ENCODE peak calls at places on chromosomes 2 and 18, in four cellular contexts. W, T, U and S are unnamed samples.

GRCh38 chr2:163736433-163737168 is 793 bp upstream of the FIGN start:
- DNase-seq in W (no peak), T (peak), U (peak), S (peak)

GRCh38 chr18:44543387-44543786 is 137.3 kb upstream of the SETBP1 start:
- DNase-seq in W (no peak), T (no peak), U (no peak), S (no peak)

GRCh38 chr2:26687328-26687727 is 5.2 kb upstream of the KCNK3 start:
- DNase-seq in W (no peak), T (no peak), U (no peak), S (no peak)

GRCh38 chr2:103172821-103173220 is 411.0 kb downstream of the TMEM182 start:
- DNase-seq in W (no peak), T (no peak), U (no peak), S (no peak)

GRCh38 chr2:219570924-219571310 is 422 bp downstream of the OBSL1 start:
- DNase-seq in W (no peak), T (no peak), U (peak), S (no peak)

GRCh38 chr18:6406075-6406909 is 8.4 kb downstream of the L3MBTL4 start:
- DNase-seq in W (no peak), T (no peak), U (peak), S (no peak)

GRCh38 chr2:40240067-40240466 is 211.8 kb downstream of the SLC8A1 start:
- DNase-seq in W (no peak), T (no peak), U (peak), S (no peak)

GRCh38 chr2:43311276-43311675 is 84.9 kb upstream of the ZFP36L2 start:
- DNase-seq in W (no peak), T (no peak), U (peak), S (no peak)

GRCh38 chr2:236526459-236527197 is 43.0 kb upstream of the ACKR3 start:
- DNase-seq in W (no peak), T (no peak), U (no peak), S (no peak)

GRCh38 chr2:55120634-55121359 is 70.5 kb upstream of the RTN4 start:
- DNase-seq in W (no peak), T (peak), U (peak), S (peak)

GRCh38 chr18:26088482-26088881 is 1.9 kb downstream of the SS18 start:
- DNase-seq in W (no peak), T (no peak), U (peak), S (no peak)

GRCh38 chr2:145064476-145064875 is 544.6 kb upstream of the ZEB2 start:
- DNase-seq in W (no peak), T (no peak), U (peak), S (no peak)

GRCh38 chr2:11829947-11830707 is 83.7 kb downstream of the LPIN1 start:
- DNase-seq in W (peak), T (peak), U (peak), S (peak)

GRCh38 chr2:17442334-17442733 is 75.9 kb downstream of the RAD51AP2 start:
- DNase-seq in W (no peak), T (no peak), U (no peak), S (no peak)

GRCh38 chr2:48016620-48017019 is 110.3 kb upstream of the FBXO11 start:
- DNase-seq in W (no peak), T (no peak), U (no peak), S (no peak)

GRCh38 chr18:27184115-27185024 is 738 bp downstream of the CHST9 start:
- DNase-seq in W (no peak), T (peak), U (no peak), S (no peak)

GRCh38 chr2:149994057-149994728 is 406.6 kb upstream of the MMADHC start:
- DNase-seq in W (peak), T (no peak), U (peak), S (no peak)

GRCh38 chr18:52465391-52465790 is 125.4 kb downstream of the DCC start:
- DNase-seq in W (no peak), T (no peak), U (no peak), S (peak)

GRCh38 chr2:9757430-9758287 is 85.6 kb upstream of the TAF1B start:
- DNase-seq in W (no peak), T (no peak), U (peak), S (no peak)

GRCh38 chr18:52694804-52695203 is 354.8 kb downstream of the DCC start:
- DNase-seq in W (no peak), T (no peak), U (peak), S (peak)

GRCh38 chr2:17894005-17894404 is 15.5 kb downstream of the KCNS3 start:
- DNase-seq in W (no peak), T (no peak), U (no peak), S (no peak)

GRCh38 chr2:23009545-23010149 is 375.3 kb upstream of the KLHL29 start:
- DNase-seq in W (no peak), T (no peak), U (peak), S (no peak)

GRCh38 chr2:221874444-221874843 is 302.3 kb upstream of the EPHA4 start:
- DNase-seq in W (no peak), T (no peak), U (no peak), S (no peak)

GRCh38 chr2:128291161-128291843 is 27.4 kb downstream of the HS6ST1 start:
- DNase-seq in W (no peak), T (peak), U (no peak), S (no peak)

GRCh38 chr2:106990307-106990706 is 104.3 kb upstream of the ST6GAL2 start:
- DNase-seq in W (no peak), T (no peak), U (peak), S (no peak)

GRCh38 chr18:76223403-76223802 is 271.6 kb downstream of the ZNF516 start:
- DNase-seq in W (no peak), T (no peak), U (no peak), S (no peak)

GRCh38 chr2:170122883-170123547 is 54.9 kb upstream of the MYO3B start:
- DNase-seq in W (no peak), T (no peak), U (no peak), S (no peak)

GRCh38 chr2:231138699-231139098 is 13.9 kb upstream of the HTR2B start:
- DNase-seq in W (no peak), T (no peak), U (no peak), S (no peak)

GRCh38 chr2:14516844-14517243 is 115.7 kb upstream of the LRATD1 start:
- DNase-seq in W (no peak), T (no peak), U (no peak), S (no peak)

GRCh38 chr18:75524852-75525251 is 97.3 kb upstream of the SMIM21 start:
- DNase-seq in W (no peak), T (peak), U (no peak), S (no peak)

GRCh38 chr18:35197286-35197685 is 43.5 kb upstream of the ZNF397 start:
- DNase-seq in W (no peak), T (no peak), U (peak), S (no peak)

GRCh38 chr2:219501441-219501840 is 2.8 kb downstream of the GMPPA start:
- DNase-seq in W (no peak), T (no peak), U (no peak), S (no peak)

GRCh38 chr2:62181836-62182235 is 14.1 kb upstream of the B3GNT2 start:
- DNase-seq in W (no peak), T (no peak), U (no peak), S (no peak)

GRCh38 chr2:224405412-224405811 is 3.5 kb upstream of the FAM124B start:
- DNase-seq in W (no peak), T (no peak), U (no peak), S (no peak)

GRCh38 chr2:70639841-70640448 is 86.3 kb upstream of the TGFA start:
- DNase-seq in W (no peak), T (no peak), U (no peak), S (no peak)

GRCh38 chr2:176161817-176162626 is 4.9 kb downstream of the HOXD3 start:
- DNase-seq in W (no peak), T (no peak), U (peak), S (no peak)
- TF ChIP-seq CTCF in W (no peak), T (no peak), U (no peak), S (no peak)

DNA sequence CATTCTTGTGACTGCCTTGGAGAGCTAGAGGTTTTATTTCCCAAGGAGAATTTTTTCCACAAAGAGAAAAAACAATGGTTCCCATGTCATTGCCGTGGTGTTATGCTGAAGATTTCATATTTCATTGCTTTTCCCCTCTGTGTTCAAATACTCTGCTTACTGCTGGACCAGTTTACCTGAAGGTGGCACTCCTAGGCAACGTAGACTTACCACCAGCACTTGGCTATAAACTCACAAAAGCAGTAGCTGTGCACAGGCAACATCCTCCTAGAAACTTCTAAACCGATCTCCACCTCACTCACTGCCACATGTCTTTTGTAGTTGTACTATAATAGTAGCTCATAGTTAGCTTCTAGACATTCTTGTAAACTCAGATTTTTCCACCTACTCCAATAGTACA is 1319.7 kb upstream of the CRIM1 start:
- DNase-seq in W (no peak), T (no peak), U (no peak), S (no peak)
- TF ChIP-seq CTCF in W (no peak), T (no peak), U (no peak), S (no peak)

DNA sequence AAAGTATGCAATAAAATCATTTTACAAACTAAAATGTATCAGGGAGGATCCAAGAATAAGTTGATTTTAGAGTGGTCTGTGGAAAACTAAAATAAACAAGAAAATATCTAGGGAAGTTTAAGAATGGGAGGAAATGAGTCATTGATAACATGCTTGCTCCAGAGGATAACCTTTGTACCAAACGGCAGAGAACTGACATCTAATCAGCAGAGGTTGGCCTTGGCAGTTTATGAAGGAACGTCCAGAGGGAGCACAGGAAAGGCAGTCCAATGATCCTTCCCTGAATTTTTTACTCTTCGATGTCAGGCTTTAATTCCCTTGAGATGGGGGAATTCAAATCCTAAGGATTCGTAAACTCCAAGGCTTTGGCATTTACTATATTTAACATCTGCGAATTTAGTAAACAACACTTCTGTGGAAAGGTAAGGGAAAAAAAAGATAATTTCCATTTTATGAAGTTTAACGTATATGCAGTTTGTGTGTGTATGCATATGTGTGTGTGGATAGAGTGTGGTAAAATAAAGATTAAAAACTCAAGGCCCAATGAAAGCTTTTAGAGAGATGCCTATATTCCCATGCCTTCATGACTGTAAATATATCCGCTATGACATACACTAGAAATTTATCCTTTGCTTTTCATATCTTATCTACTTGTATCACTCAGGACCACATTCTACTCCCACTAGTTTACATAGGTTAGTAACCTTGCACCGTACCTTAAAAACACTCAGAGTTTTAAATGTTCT is 8.7 kb upstream of the INPP1 start:
- DNase-seq in W (no peak), T (no peak), U (peak), S (no peak)
- TF ChIP-seq CTCF in W (no peak), T (no peak), U (no peak), S (no peak)

DNA sequence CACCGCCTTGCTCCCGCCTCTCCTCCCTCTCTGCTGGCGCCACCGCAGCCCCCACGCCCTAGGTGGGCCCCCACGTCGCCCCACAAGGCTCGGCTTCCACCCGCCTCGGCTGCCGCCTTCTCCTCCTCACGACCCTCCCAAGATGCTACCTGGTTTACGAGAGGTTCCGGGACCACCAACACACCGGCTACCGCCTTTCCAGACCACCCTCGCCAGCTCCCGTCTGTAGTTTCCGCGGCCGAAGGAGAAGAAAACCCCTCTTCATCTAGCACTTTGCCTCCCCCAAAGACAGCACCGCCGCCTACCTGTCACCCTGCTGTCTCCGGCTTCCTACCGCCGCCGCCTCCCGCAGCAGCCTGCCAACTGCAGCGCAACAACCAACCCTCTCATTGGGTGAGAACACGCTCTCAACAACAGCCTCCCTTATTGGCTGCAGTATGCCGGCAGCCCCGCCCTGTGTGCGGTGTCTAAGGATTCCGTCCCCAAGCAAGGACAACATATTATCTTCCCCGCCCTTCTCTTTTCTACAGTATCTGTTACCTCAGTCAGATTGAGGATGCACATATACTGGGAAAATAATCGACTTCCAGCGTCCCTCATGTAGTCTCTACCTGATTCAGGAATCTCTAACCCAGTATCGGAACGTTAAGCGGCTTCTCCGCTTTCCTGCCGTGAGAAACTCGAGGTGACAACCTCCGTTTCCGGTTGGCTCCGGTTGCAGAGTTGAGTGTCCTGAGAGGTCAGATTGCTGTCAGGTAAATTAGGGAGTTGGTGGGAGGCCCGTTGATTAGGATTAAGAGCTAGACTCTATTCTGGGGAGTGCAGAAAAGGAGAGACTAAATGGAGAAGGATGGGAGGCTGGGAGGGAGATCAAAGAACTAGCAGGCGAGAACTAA is at the start of the genes HYCC2 and NDUFB3:
- DNase-seq in W (peak), T (peak), U (peak), S (peak)
- TF ChIP-seq CTCF in W (no peak), T (peak), U (peak), S (peak)

DNA sequence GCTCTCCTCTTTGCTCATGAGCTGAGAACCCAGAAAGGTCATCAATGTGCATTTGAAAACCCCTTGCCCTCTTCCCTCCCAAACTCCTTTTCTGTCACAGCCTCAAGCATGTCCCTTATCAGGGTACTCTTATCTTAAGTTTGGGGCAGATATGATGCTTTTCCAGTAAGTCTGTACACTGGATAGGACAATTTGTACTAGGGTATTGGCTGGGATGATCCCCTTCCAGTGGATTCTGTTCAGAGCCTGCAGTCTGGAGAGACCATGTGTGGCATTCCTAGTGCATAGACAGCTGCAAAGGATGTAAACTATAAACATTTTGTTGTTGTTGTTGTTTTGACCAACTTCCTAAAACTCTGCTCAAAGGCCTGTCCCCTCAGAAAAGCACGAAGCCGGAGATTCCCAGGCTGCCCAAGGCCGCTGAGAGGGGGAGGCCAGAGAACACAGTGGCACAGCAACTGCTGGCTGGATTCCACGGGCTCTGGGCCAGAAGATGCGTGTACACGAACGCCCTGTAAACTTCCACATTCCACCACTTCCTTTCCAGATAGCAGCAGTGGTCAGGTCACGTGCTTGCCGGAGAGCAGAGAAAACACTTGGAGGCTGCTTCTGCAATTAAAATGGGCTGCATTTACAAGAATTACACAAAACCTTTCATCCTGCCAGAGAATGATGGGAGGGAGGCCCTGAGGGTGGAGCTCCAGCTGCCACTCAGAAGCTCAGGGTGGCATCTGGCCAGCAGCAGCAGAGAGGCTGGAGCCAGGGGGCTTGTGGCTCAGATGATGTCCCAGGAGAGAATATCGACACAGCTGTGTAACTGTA is 42.1 kb downstream of the BMP10 start:
- DNase-seq in W (peak), T (peak), U (peak), S (no peak)
- TF ChIP-seq CTCF in W (no peak), T (no peak), U (no peak), S (no peak)

GRCh38 chr18:58668897-58669296 is 2.4 kb upstream of the MALT1 start:
- DNase-seq in W (no peak), T (no peak), U (no peak), S (no peak)

GRCh38 chr18:58669731-58670379 is 1.4 kb upstream of the MALT1 start:
- DNase-seq in W (no peak), T (no peak), U (no peak), S (no peak)

GRCh38 chr18:58670561-58671121 is 624 bp upstream of the MALT1 start:
- DNase-seq in W (peak), T (no peak), U (no peak), S (no peak)

GRCh38 chr18:58671941-58672565 is 788 bp downstream of the MALT1 start:
- DNase-seq in W (peak), T (no peak), U (peak), S (no peak)

DNA sequence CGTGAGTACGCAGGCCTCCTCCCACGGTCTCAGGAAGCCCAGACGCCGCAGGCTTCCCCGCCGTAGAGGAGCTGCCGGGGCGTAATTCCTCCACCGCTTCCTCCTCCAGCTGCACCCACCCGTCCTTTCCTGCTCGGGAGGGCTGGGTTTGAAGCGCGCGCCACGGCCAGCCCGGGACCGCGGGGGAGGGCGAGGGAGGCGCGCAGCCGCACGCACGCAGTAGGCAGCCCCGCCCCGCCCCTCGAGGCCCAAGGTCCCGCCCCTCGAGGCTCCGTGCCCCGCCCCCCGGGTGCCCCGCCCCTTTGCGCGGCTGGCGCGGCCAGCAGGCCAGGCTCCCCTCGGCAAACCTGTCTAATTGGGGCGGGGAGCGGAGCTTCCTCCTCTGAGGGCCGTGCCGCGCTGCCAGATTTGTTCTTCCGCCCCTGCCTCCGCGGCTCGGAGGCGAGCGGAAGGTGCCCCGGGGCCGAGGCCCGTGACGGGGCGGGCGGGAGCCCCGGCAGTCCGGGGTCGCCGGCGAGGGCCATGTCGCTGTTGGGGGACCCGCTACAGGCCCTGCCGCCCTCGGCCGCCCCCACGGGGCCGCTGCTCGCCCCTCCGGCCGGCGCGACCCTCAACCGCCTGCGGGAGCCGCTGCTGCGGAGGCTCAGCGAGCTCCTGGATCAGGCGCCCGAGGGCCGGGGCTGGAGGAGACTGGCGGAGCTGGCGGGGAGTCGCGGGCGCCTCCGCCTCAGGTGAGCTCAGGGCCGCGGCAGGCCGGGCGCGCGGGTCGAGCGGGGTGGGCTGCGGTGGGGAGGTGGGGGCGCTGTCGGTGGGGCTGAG is at the start of gene MALT1:
- DNase-seq in W (peak), T (peak), U (peak), S (peak)
- TF ChIP-seq CTCF in W (no peak), T (no peak), U (no peak), S (peak)

GRCh38 chr2:174332607-174333001 is 2.1 kb upstream of the SP9 start:
- DNase-seq in W (no peak), T (no peak), U (no peak), S (no peak)
- TF ChIP-seq CTCF in W (no peak), T (no peak), U (no peak), S (peak)